ENCODE peak calls at places on chromosomes 16 and 17, in eight cellular contexts. X is naive thymus-derived CD4-positive, alpha-beta T cell; G is fibroblast of pulmonary artery; C is activated CD4-positive, alpha-beta T cell treated with anti-CD3 and anti-CD28 coated beads for 24 hours; A is mesothelial cell of epicardium; D is stomach; N is effector memory CD4-positive, alpha-beta T cell; B is adrenal gland. E is an unnamed sample.

GRCh38 chr17:70919241-70919640 is 749.9 kb downstream of the KCNJ2 start:
- DNase-seq in A (no peak), X (no peak), G (no peak), D (no peak), B (no peak), C (no peak), N (no peak), E (peak; percentile 34)

GRCh38 chr17:17506181-17506741 is 10.1 kb upstream of the RASD1 start:
- DNase-seq in C (no peak), X (no peak), N (no peak), B (no peak), G (no peak), A (no peak), D (no peak), E (no peak)

GRCh38 chr16:55494994-55495421 is 13.9 kb upstream of the LPCAT2 start:
- DNase-seq in C (no peak), D (peak; percentile 51), N (no peak), G (peak; percentile 96), A (no peak), B (peak; percentile 52), X (no peak), E (peak; percentile 96)

GRCh38 chr16:83615981-83616380 is 191.8 kb upstream of the HSBP1 start:
- DNase-seq in B (no peak), A (no peak), X (no peak), N (no peak), C (no peak), D (no peak), G (no peak), E (no peak)

GRCh38 chr16:69613283-69614154 is 47.8 kb downstream of the NFAT5 start:
- DNase-seq in A (no peak), B (no peak), D (no peak), C (no peak), X (peak; percentile 1), N (no peak), G (peak; percentile 48), E (peak; percentile 56)

GRCh38 chr17:70168044-70168978 is 1.0 kb upstream of the KCNJ2 start:
- DNase-seq in X (no peak), G (peak; percentile 68), D (peak; percentile 71), N (no peak), B (peak; percentile 54), A (peak; percentile 34), C (no peak), E (peak; percentile 81)

GRCh38 chr17:46989637-46990431 is 10.8 kb upstream of the RPRML start:
- DNase-seq in A (no peak), B (no peak), N (no peak), G (no peak), D (no peak), C (no peak), X (no peak), E (no peak)

GRCh38 chr17:67049025-67049739 is 4.8 kb downstream of the CACNG1 start:
- DNase-seq in N (no peak), G (no peak), X (no peak), B (no peak), C (no peak), A (no peak), D (no peak), E (no peak)

GRCh38 chr16:72425571-72426341 is 253.8 kb upstream of the PMFBP1 start:
- DNase-seq in C (no peak), X (no peak), B (no peak), G (no peak), A (no peak), D (no peak), N (no peak), E (no peak)

GRCh38 chr16:29926675-29927522 is 873 bp upstream of the KCTD13 start:
- DNase-seq in N (no peak), G (no peak), X (no peak), A (no peak), D (no peak), C (no peak), B (peak; percentile 77), E (peak; percentile 23)

GRCh38 chr17:74521701-74522201 is 9.5 kb downstream of the CD300LB start:
- DNase-seq in C (no peak), D (peak; percentile 25), B (no peak), N (no peak), G (no peak), A (no peak), X (no peak), E (no peak)

GRCh38 chr17:80441133-80441578 is 26.2 kb downstream of the ENDOV start:
- DNase-seq in C (peak; percentile 36), X (peak; percentile 25), N (no peak), A (peak; percentile 83), B (no peak), D (no peak), G (peak; percentile 56), E (peak; percentile 36)